ENCODE peak calls at places on chromosomes 12 and 14, in six cellular contexts. K is mammary epithelial cell, E is foreskin fibroblast, H is NB4, W is cardiac muscle cell, F is GM12865. U is an unnamed sample.

GRCh38 chr12:104886418-104887401 is 71.4 kb downstream of the SLC41A2 start:
- DNase-seq in K (no peak), E (peak; percentile 89), H (no peak), W (no peak), F (no peak), U (no peak)

GRCh38 chr14:98227000-98227726 is 1044.8 kb downstream of the BCL11B start:
- DNase-seq in K (no peak), E (no peak), H (no peak), W (no peak), F (peak; percentile 98), U (no peak)

GRCh38 chr12:119868992-119869391 is 8.1 kb downstream of the CIT start:
- DNase-seq in K (peak; percentile 57), E (peak; percentile 88), H (no peak), W (no peak), F (no peak), U (peak; percentile 84)

GRCh38 chr14:99148861-99149610 is 123.0 kb downstream of the BCL11B start:
- DNase-seq in K (no peak), E (no peak), H (no peak), W (no peak), F (no peak), U (no peak)

GRCh38 chr12:116009805-116010204 is 267.7 kb downstream of the MED13L start:
- DNase-seq in K (no peak), E (no peak), H (no peak), W (no peak), F (no peak), U (no peak)

GRCh38 chr14:59679872-59680271 is 103.3 kb upstream of the CCDC175 start:
- DNase-seq in K (no peak), E (no peak), H (no peak), W (peak; percentile 27), F (no peak), U (peak; percentile 5)

GRCh38 chr12:131076791-131077747 is 123.4 kb downstream of the ADGRD1 start:
- DNase-seq in K (no peak), E (no peak), H (no peak), W (no peak), F (no peak), U (no peak)

GRCh38 chr12:64029013-64029857 is 184.7 kb downstream of the SRGAP1 start:
- DNase-seq in K (no peak), E (peak; percentile 50), H (no peak), W (no peak), F (no peak), U (no peak)

GRCh38 chr12:131129839-131130238 is 176.1 kb downstream of the ADGRD1 start:
- DNase-seq in K (no peak), E (peak; percentile 54), H (no peak), W (no peak), F (no peak), U (no peak)

GRCh38 chr14:92959761-92960680 is 37.1 kb downstream of the CHGA start:
- DNase-seq in K (no peak), E (no peak), H (no peak), W (no peak), F (no peak), U (no peak)

GRCh38 chr12:119178544-119179334 is at the start of gene HSPB8:
- DNase-seq in K (peak; percentile 2), E (peak; percentile 65), H (no peak), W (peak; percentile 98), F (no peak), U (no peak)

GRCh38 chr12:93645702-93646101 is 31.5 kb upstream of the CRADD start:
- DNase-seq in K (peak; percentile 50), E (peak; percentile 56), H (no peak), W (no peak), F (no peak), U (no peak)

GRCh38 chr12:53055471-53056266 is 5.8 kb downstream of the TNS2 start:
- DNase-seq in K (no peak), E (no peak), H (no peak), W (no peak), F (no peak), U (no peak)

GRCh38 chr12:68109444-68110217 is 49.9 kb downstream of the IFNG start:
- DNase-seq in K (no peak), E (no peak), H (no peak), W (no peak), F (no peak), U (no peak)

GRCh38 chr14:51692646-51693045 is 40.9 kb downstream of the FRMD6 start:
- DNase-seq in K (peak; percentile 30), E (peak; percentile 59), H (no peak), W (no peak), F (no peak), U (no peak)

GRCh38 chr12:49357099-49357678 is 10.1 kb upstream of the SPATS2 start:
- DNase-seq in K (peak; percentile 46), E (peak; percentile 85), H (peak; percentile 63), W (no peak), F (peak; percentile 53), U (no peak)

GRCh38 chr12:42761601-42762350 is 172.2 kb upstream of the PRICKLE1 start:
- DNase-seq in K (no peak), E (no peak), H (no peak), W (no peak), F (no peak), U (no peak)

GRCh38 chr12:1575287-1575798 is 19.0 kb downstream of the FBXL14 start:
- DNase-seq in K (no peak), E (peak; percentile 37), H (no peak), W (no peak), F (no peak), U (no peak)
- H3K4me3 ChIP-seq in K (no peak overlapping the region), E (no peak overlapping the region), H (no peak overlapping the region), W (no peak overlapping the region), F (no peak overlapping the region), U (no peak overlapping the region)

GRCh38 chr14:31877333-31877798 is 199.7 kb upstream of the ARHGAP5 start:
- DNase-seq in K (no peak), E (peak; percentile 49), H (no peak), W (no peak), F (no peak), U (no peak)
- H3K4me3 ChIP-seq in K (no peak overlapping the region), E (peak overlapping the region; percentile 3), H (no peak overlapping the region), W (no peak overlapping the region), F (no peak overlapping the region), U (no peak overlapping the region)

DNA sequence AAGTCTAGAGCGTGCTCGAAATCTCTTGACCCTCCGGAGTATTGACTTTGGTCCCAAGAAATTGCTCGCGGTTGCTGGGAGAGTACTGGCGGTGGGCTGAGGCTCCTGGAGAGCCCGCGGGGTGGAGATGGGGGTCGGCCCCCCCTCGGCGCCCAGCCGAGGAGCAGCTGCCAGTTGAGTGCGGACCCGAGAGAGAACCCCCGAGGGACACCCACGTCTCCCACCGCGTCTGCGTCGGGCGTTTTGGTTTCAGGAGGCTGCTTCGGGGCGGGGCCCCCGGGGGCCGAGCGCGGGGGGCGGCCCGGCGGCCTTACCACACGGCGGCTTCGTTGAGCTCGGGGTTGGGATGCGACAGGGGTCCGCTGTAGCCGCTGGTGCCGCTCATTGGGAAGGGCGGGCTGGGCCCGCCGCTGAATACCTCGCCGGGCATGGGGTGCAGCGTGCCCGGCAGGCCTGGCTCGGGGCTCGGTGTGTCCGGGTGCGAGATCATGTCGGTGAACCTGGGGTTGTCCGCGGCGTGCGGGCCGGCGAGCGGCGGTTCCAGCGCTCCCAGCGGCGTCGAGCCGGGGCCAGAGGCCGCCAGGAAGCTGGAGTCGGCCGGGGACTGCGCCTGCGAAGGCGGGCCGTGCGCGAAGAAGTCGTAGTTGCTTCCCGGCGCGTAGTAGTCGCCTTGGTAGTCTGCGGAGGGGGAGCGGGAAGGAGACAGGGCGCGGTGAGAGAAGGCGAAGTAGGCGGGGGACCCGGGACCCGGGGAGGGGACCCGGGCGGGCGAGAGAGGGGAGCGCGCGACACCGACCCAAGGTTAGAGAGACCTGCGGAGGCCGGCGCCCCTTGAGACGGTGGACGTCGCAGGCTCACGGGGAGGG is 8.6 kb downstream of the LHX5 start:
- DNase-seq in K (no peak), E (peak; percentile 28), H (no peak), W (peak; percentile 34), F (no peak), U (no peak)
- H3K4me3 ChIP-seq in K (no peak overlapping the region), E (no peak overlapping the region), H (no peak overlapping the region), W (peak overlapping the region; percentile 2), F (no peak overlapping the region), U (no peak overlapping the region)

GRCh38 chr14:74599946-74600345 is 12.1 kb downstream of the LTBP2 start:
- DNase-seq in K (no peak), E (no peak), H (no peak), W (no peak), F (no peak), U (no peak)
- H3K4me3 ChIP-seq in K (no peak overlapping the region), E (no peak overlapping the region), H (no peak overlapping the region), W (no peak overlapping the region), F (no peak overlapping the region), U (no peak overlapping the region)

GRCh38 chr14:63046339-63047268 is 1.3 kb upstream of the KCNH5 start:
- DNase-seq in K (peak; percentile 5), E (no peak), H (no peak), W (no peak), F (no peak), U (no peak)
- H3K4me3 ChIP-seq in K (no peak overlapping the region), E (no peak overlapping the region), H (no peak overlapping the region), W (peak overlapping the region; percentile 27), F (no peak overlapping the region), U (no peak overlapping the region)

GRCh38 chr14:76904740-76905569 is 78.7 kb downstream of the LRRC74A start:
- DNase-seq in K (peak; percentile 98), E (peak; percentile 100), H (peak; percentile 90), W (no peak), F (peak; percentile 89), U (peak; percentile 90)
- H3K4me3 ChIP-seq in K (no peak overlapping the region), E (peak overlapping the region; percentile 28), H (no peak overlapping the region), W (no peak overlapping the region), F (no peak overlapping the region), U (no peak overlapping the region)

DNA sequence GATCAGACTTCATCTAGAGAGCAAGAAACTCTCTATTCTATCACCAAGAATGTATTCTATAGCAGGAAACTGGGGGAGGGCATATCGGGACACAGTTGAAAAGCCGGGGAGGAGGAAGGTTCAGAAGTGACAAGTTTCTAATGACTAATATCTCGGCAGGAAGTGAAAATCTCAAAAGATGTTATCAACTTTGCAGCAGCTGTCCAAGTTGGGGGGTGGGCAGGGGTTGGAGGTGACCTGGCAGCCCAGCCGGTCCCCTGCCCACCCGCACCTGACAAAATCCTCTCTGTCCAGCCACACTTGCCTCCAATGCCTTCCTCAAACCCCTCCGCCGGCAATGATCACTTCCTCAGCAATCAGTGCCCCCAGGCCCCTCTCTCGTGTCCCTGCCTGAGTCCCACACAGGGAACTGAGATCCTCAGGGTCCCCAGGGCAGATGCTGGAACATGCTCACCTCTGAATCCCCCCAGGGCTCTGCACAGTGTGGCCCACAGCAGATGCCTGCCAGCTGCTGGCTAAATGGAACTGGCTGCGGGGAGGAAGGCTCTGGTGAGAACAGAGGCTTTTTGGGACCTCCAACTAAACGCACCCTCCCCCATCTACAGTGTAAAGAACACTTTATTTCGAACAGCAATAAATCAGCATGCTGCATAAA is 43.9 kb downstream of the CCDC88C start:
- DNase-seq in K (no peak), E (no peak), H (peak; percentile 80), W (no peak), F (peak; percentile 92), U (no peak)
- H3K4me3 ChIP-seq in K (no peak overlapping the region), E (no peak overlapping the region), H (peak overlapping the region; percentile 39), W (no peak overlapping the region), F (peak overlapping the region; percentile 35), U (peak overlapping the region; percentile 35)

DNA sequence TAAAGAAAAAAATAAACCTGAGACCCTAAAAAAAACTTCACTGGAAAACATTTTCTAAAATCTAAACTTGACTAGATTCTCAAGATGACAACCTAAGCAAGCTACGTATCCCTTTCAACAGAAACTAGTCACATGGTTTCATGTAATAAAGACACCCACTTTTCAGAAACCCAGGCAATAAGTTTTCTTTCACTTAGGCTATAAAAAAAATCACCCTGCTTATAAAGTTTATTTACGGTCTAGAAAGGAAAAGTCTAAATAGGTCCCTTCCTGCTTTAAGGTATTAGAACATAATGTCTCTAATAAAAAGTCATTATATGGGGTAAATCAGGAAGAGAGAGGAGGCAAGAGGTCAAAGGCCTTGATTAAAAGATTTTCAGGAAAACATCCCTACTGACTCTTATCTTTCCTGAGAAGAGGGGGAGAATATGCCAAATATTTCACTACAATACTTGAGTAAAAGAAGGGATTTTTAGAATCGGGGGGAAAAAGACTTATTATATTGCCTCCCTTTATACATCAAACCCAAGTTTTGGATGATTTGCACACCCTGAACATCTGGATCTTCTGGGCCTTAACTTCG is 9.5 kb downstream of the CLIP1 start:
- DNase-seq in K (no peak), E (no peak), H (no peak), W (no peak), F (peak; percentile 65), U (no peak)
- H3K4me3 ChIP-seq in K (no peak overlapping the region), E (no peak overlapping the region), H (no peak overlapping the region), W (no peak overlapping the region), F (peak overlapping the region; percentile 46), U (no peak overlapping the region)

U was measured in Jurkat, Clone E6-1.